ENCODE peak calls at places on chromosomes 7 and 10, in eight cellular contexts. One of them, this sample, is unnamed.

GRCh38 chr10:132107947-132108877 is 42.5 kb downstream of the JAKMIP3 start:
- DNase-seq in WTC11: no peak
- DNase-seq in stimulated activated CD4-positive, alpha-beta T cell treated with anti-CD3 and anti-CD28 coated beads, Interleukin-15, amount 100 ng/mL, for 24 hours: no peak
- DNase-seq in HEK293T: no peak
- DNase-seq in activated CD8-positive, alpha-beta memory T cell treated with anti-CD3 and anti-CD28 coated beads, Interleukin-2, amount 50 U/mL, for 48 hours: peak; percentile 33
- DNase-seq in BJ: no peak
- DNase-seq in EL: no peak
- DNase-seq in hypothalamus: no peak
- DNase-seq in this sample: no peak

GRCh38 chr7:92644406-92645113 is 54.4 kb upstream of the FAM133B start:
- DNase-seq in WTC11: no peak
- DNase-seq in stimulated activated CD4-positive, alpha-beta T cell treated with anti-CD3 and anti-CD28 coated beads, Interleukin-15, amount 100 ng/mL, for 24 hours: no peak
- DNase-seq in HEK293T: no peak
- DNase-seq in activated CD8-positive, alpha-beta memory T cell treated with anti-CD3 and anti-CD28 coated beads, Interleukin-2, amount 50 U/mL, for 48 hours: no peak
- DNase-seq in BJ: no peak
- DNase-seq in EL: no peak
- DNase-seq in hypothalamus: no peak
- DNase-seq in this sample: no peak

GRCh38 chr7:98300595-98301372 is 19.3 kb downstream of the BRI3 start:
- DNase-seq in WTC11: no peak
- DNase-seq in stimulated activated CD4-positive, alpha-beta T cell treated with anti-CD3 and anti-CD28 coated beads, Interleukin-15, amount 100 ng/mL, for 24 hours: no peak
- DNase-seq in HEK293T: no peak
- DNase-seq in activated CD8-positive, alpha-beta memory T cell treated with anti-CD3 and anti-CD28 coated beads, Interleukin-2, amount 50 U/mL, for 48 hours: no peak
- DNase-seq in BJ: no peak
- DNase-seq in EL: no peak
- DNase-seq in hypothalamus: no peak
- DNase-seq in this sample: no peak

GRCh38 chr7:16318989-16319915 is 102.1 kb downstream of the CRPPA start:
- DNase-seq in WTC11: no peak
- DNase-seq in stimulated activated CD4-positive, alpha-beta T cell treated with anti-CD3 and anti-CD28 coated beads, Interleukin-15, amount 100 ng/mL, for 24 hours: no peak
- DNase-seq in HEK293T: no peak
- DNase-seq in activated CD8-positive, alpha-beta memory T cell treated with anti-CD3 and anti-CD28 coated beads, Interleukin-2, amount 50 U/mL, for 48 hours: no peak
- DNase-seq in BJ: no peak
- DNase-seq in EL: peak; percentile 32
- DNase-seq in hypothalamus: no peak
- DNase-seq in this sample: peak; percentile 80

GRCh38 chr7:40331915-40332314 is 197.1 kb downstream of the SUGCT start:
- DNase-seq in WTC11: no peak
- DNase-seq in stimulated activated CD4-positive, alpha-beta T cell treated with anti-CD3 and anti-CD28 coated beads, Interleukin-15, amount 100 ng/mL, for 24 hours: no peak
- DNase-seq in HEK293T: no peak
- DNase-seq in activated CD8-positive, alpha-beta memory T cell treated with anti-CD3 and anti-CD28 coated beads, Interleukin-2, amount 50 U/mL, for 48 hours: no peak
- DNase-seq in BJ: peak; percentile 66
- DNase-seq in EL: peak; percentile 27
- DNase-seq in hypothalamus: no peak
- DNase-seq in this sample: no peak

GRCh38 chr10:24722676-24723385 is 856 bp downstream of the ARHGAP21 start:
- DNase-seq in WTC11: peak; percentile 60
- DNase-seq in stimulated activated CD4-positive, alpha-beta T cell treated with anti-CD3 and anti-CD28 coated beads, Interleukin-15, amount 100 ng/mL, for 24 hours: peak; percentile 65
- DNase-seq in HEK293T: peak; percentile 39
- DNase-seq in activated CD8-positive, alpha-beta memory T cell treated with anti-CD3 and anti-CD28 coated beads, Interleukin-2, amount 50 U/mL, for 48 hours: peak; percentile 72
- DNase-seq in BJ: no peak
- DNase-seq in EL: peak; percentile 68
- DNase-seq in hypothalamus: peak; percentile 38
- DNase-seq in this sample: peak; percentile 61

GRCh38 chr7:131581241-131582157 is 25.1 kb upstream of the PODXL start:
- DNase-seq in WTC11: no peak
- DNase-seq in stimulated activated CD4-positive, alpha-beta T cell treated with anti-CD3 and anti-CD28 coated beads, Interleukin-15, amount 100 ng/mL, for 24 hours: no peak
- DNase-seq in HEK293T: no peak
- DNase-seq in activated CD8-positive, alpha-beta memory T cell treated with anti-CD3 and anti-CD28 coated beads, Interleukin-2, amount 50 U/mL, for 48 hours: no peak
- DNase-seq in BJ: no peak
- DNase-seq in EL: no peak
- DNase-seq in hypothalamus: no peak
- DNase-seq in this sample: peak; percentile 76

GRCh38 chr10:76285012-76285411 is 853.6 kb downstream of the LRMDA start:
- DNase-seq in WTC11: no peak
- DNase-seq in stimulated activated CD4-positive, alpha-beta T cell treated with anti-CD3 and anti-CD28 coated beads, Interleukin-15, amount 100 ng/mL, for 24 hours: no peak
- DNase-seq in HEK293T: no peak
- DNase-seq in activated CD8-positive, alpha-beta memory T cell treated with anti-CD3 and anti-CD28 coated beads, Interleukin-2, amount 50 U/mL, for 48 hours: no peak
- DNase-seq in BJ: peak; percentile 62
- DNase-seq in EL: peak; percentile 78
- DNase-seq in hypothalamus: no peak
- DNase-seq in this sample: peak; percentile 72

GRCh38 chr10:77410523-77410922 is 227.1 kb downstream of the KCNMA1 start:
- DNase-seq in WTC11: no peak
- DNase-seq in stimulated activated CD4-positive, alpha-beta T cell treated with anti-CD3 and anti-CD28 coated beads, Interleukin-15, amount 100 ng/mL, for 24 hours: no peak
- DNase-seq in HEK293T: no peak
- DNase-seq in activated CD8-positive, alpha-beta memory T cell treated with anti-CD3 and anti-CD28 coated beads, Interleukin-2, amount 50 U/mL, for 48 hours: no peak
- DNase-seq in BJ: no peak
- DNase-seq in EL: no peak
- DNase-seq in hypothalamus: no peak
- DNase-seq in this sample: no peak

GRCh38 chr10:68543004-68543918 is 15.9 kb upstream of the SLC25A16 start:
- DNase-seq in WTC11: no peak
- DNase-seq in stimulated activated CD4-positive, alpha-beta T cell treated with anti-CD3 and anti-CD28 coated beads, Interleukin-15, amount 100 ng/mL, for 24 hours: no peak
- DNase-seq in HEK293T: no peak
- DNase-seq in activated CD8-positive, alpha-beta memory T cell treated with anti-CD3 and anti-CD28 coated beads, Interleukin-2, amount 50 U/mL, for 48 hours: no peak
- DNase-seq in BJ: no peak
- DNase-seq in EL: peak; percentile 56
- DNase-seq in hypothalamus: no peak
- DNase-seq in this sample: peak; percentile 78

GRCh38 chr7:73521636-73522080 is 435 bp downstream of the BAZ1B start:
- DNase-seq in WTC11: peak; percentile 61
- DNase-seq in stimulated activated CD4-positive, alpha-beta T cell treated with anti-CD3 and anti-CD28 coated beads, Interleukin-15, amount 100 ng/mL, for 24 hours: no peak
- DNase-seq in HEK293T: peak; percentile 69
- DNase-seq in activated CD8-positive, alpha-beta memory T cell treated with anti-CD3 and anti-CD28 coated beads, Interleukin-2, amount 50 U/mL, for 48 hours: peak; percentile 84
- DNase-seq in BJ: no peak
- DNase-seq in EL: no peak
- DNase-seq in hypothalamus: no peak
- DNase-seq in this sample: peak; percentile 20

GRCh38 chr10:83122336-83122735 is 1017.0 kb upstream of the GHITM start:
- DNase-seq in WTC11: no peak
- DNase-seq in stimulated activated CD4-positive, alpha-beta T cell treated with anti-CD3 and anti-CD28 coated beads, Interleukin-15, amount 100 ng/mL, for 24 hours: no peak
- DNase-seq in HEK293T: no peak
- DNase-seq in activated CD8-positive, alpha-beta memory T cell treated with anti-CD3 and anti-CD28 coated beads, Interleukin-2, amount 50 U/mL, for 48 hours: no peak
- DNase-seq in BJ: peak; percentile 89
- DNase-seq in EL: no peak
- DNase-seq in hypothalamus: no peak
- DNase-seq in this sample: no peak

GRCh38 chr7:66296001-66296521 is 90.9 kb downstream of the TPST1 start:
- DNase-seq in WTC11: no peak
- DNase-seq in stimulated activated CD4-positive, alpha-beta T cell treated with anti-CD3 and anti-CD28 coated beads, Interleukin-15, amount 100 ng/mL, for 24 hours: no peak
- DNase-seq in HEK293T: no peak
- DNase-seq in activated CD8-positive, alpha-beta memory T cell treated with anti-CD3 and anti-CD28 coated beads, Interleukin-2, amount 50 U/mL, for 48 hours: no peak
- DNase-seq in BJ: peak; percentile 26
- DNase-seq in EL: peak; percentile 23
- DNase-seq in hypothalamus: no peak
- DNase-seq in this sample: no peak

This sample was measured in HT1080.